ENCODE peak calls at places on chromosomes 5 and 9, in four cellular contexts. J, D, P and O are unnamed samples.

GRCh38 chr9:90927496-90927895 is 125.9 kb downstream of the SYK start:
- ATAC-seq in P (no peak), D (no peak), J (no peak), O (no peak)

GRCh38 chr9:108386859-108387384 is 468.9 kb downstream of the ACTL7B start:
- ATAC-seq in J (no peak), P (no peak), D (no peak), O (no peak)

GRCh38 chr5:6759401-6759800 is 46.2 kb downstream of the TENT4A start:
- ATAC-seq in P (no peak), D (no peak), J (no peak), O (no peak)

GRCh38 chr5:127671218-127671617 is 22.3 kb downstream of the CTXN3 start:
- ATAC-seq in P (no peak), J (no peak), D (no peak), O (no peak)

GRCh38 chr9:12595400-12595799 is 97.8 kb upstream of the TYRP1 start:
- ATAC-seq in P (no peak), J (no peak), D (no peak), O (no peak)

GRCh38 chr9:126666155-126666803 is 52.6 kb downstream of the LMX1B start:
- ATAC-seq in J (no peak), D (no peak), P (no peak), O (no peak)

GRCh38 chr9:114250648-114251047 is 72.2 kb upstream of the ORM1 start:
- ATAC-seq in J (peak), D (no peak), P (no peak), O (no peak)

GRCh38 chr9:87524061-87524460 is 26.4 kb downstream of the DAPK1 start:
- ATAC-seq in P (no peak), J (no peak), D (no peak), O (no peak)

GRCh38 chr9:112971415-112971814 is 40.6 kb downstream of the ZNF883 start:
- ATAC-seq in P (no peak), D (no peak), J (no peak), O (no peak)

GRCh38 chr5:38323645-38324295 is 65.4 kb downstream of the EGFLAM start:
- ATAC-seq in P (no peak), D (no peak), J (peak), O (peak)

GRCh38 chr5:172733974-172734346 is 37.0 kb downstream of the DUSP1 start:
- ATAC-seq in D (peak), P (no peak), J (peak), O (peak)

GRCh38 chr5:55427157-55427556 is 107.6 kb downstream of the PLPP1 start:
- ATAC-seq in J (peak), P (no peak), D (no peak), O (no peak)

GRCh38 chr5:58127486-58128220 is 332.2 kb downstream of the PLK2 start:
- ATAC-seq in P (no peak), J (peak), D (no peak), O (no peak)

GRCh38 chr5:136021016-136021405 is 7.8 kb upstream of the TGFBI start:
- ATAC-seq in J (no peak), P (no peak), D (no peak), O (no peak)

GRCh38 chr5:160542281-160542680 is 120.6 kb downstream of the PTTG1 start:
- ATAC-seq in J (no peak), P (no peak), D (no peak), O (no peak)

GRCh38 chr5:148467958-148468357 is 84.2 kb downstream of the FBXO38 start:
- ATAC-seq in P (no peak), D (no peak), J (no peak), O (no peak)

GRCh38 chr9:69027355-69028097 is 8.0 kb upstream of the FXN start:
- ATAC-seq in P (peak), D (peak), J (peak), O (peak)

GRCh38 chr5:40258205-40258604 is 421.5 kb upstream of the PTGER4 start:
- ATAC-seq in D (no peak), P (no peak), J (no peak), O (no peak)

GRCh38 chr5:107196500-107196899 is 474.2 kb downstream of the EFNA5 start:
- ATAC-seq in D (no peak), J (no peak), P (no peak), O (no peak)

GRCh38 chr5:151434570-151435237 is 12.7 kb upstream of the SLC36A1 start:
- ATAC-seq in P (no peak), J (no peak), D (no peak), O (no peak)

GRCh38 chr9:117549444-117549843 is 134.6 kb upstream of the ASTN2 start:
- ATAC-seq in J (no peak), P (no peak), D (no peak), O (no peak)

GRCh38 chr9:72826954-72827953 is 125.6 kb downstream of the ALDH1A1 start:
- ATAC-seq in J (peak), D (no peak), P (no peak), O (no peak)

GRCh38 chr9:5695860-5696259 is 67.0 kb downstream of the RIC1 start:
- ATAC-seq in P (no peak), D (no peak), J (no peak), O (no peak)

GRCh38 chr5:30498972-30499371 is 694.5 kb upstream of the CDH6 start:
- ATAC-seq in D (no peak), J (no peak), P (no peak), O (no peak)

GRCh38 chr5:152608514-152608913 is 203.4 kb upstream of the NMUR2 start:
- ATAC-seq in J (peak), P (no peak), D (no peak), O (peak)

GRCh38 chr5:95595289-95595931 is 24.5 kb upstream of the GPR150 start:
- ATAC-seq in J (no peak), D (no peak), P (no peak), O (no peak)

GRCh38 chr5:180072256-180072548 is 643 bp upstream of the RNF130 start:
- ATAC-seq in D (no peak), P (peak), J (no peak), O (peak)
- H3K27ac ChIP-seq in D (peak), P (peak), J (peak), O (peak)

GRCh38 chr9:16134351-16134750 is 581.5 kb downstream of the CCDC171 start:
- ATAC-seq in P (no peak), J (no peak), D (no peak), O (no peak)

GRCh38 chr9:16133032-16133431 is 580.2 kb downstream of the CCDC171 start:
- ATAC-seq in P (no peak), D (no peak), J (no peak), O (no peak)

GRCh38 chr9:16132513-16132912 is 579.7 kb downstream of the CCDC171 start:
- ATAC-seq in J (no peak), P (no peak), D (no peak), O (no peak)

GRCh38 chr9:16133556-16134227 is 580.8 kb downstream of the CCDC171 start:
- ATAC-seq in D (no peak), J (peak), P (no peak), O (no peak)

GRCh38 chr9:16131269-16131668 is 578.4 kb downstream of the CCDC171 start:
- ATAC-seq in D (no peak), P (no peak), J (no peak), O (no peak)
- TF ChIP-seq CTCF in D (no peak), P (no peak), J (no peak), O (no peak)

GRCh38 chr5:68080282-68081050 is 135.1 kb upstream of the PIK3R1 start:
- ATAC-seq in J (no peak), P (no peak), D (no peak), O (no peak)
- H3K27ac ChIP-seq in J (no peak), P (no peak), D (no peak), O (no peak)

GRCh38 chr5:129135633-129136032 is 41.1 kb downstream of the ISOC1 start:
- ATAC-seq in D (no peak), J (no peak), P (no peak), O (no peak)
- TF ChIP-seq CTCF in D (peak), J (peak), P (no peak), O (no peak)

GRCh38 chr5:171588790-171589189 is 169.3 kb downstream of the FGF18 start:
- ATAC-seq in J (no peak), P (no peak), D (no peak), O (no peak)
- H3K27ac ChIP-seq in J (no peak), P (no peak), D (no peak), O (no peak)

GRCh38 chr9:131420913-131421312 is 27.0 kb downstream of the PRRC2B start:
- ATAC-seq in J (peak), D (peak), P (peak), O (peak)
- TF ChIP-seq CTCF in J (peak), D (no peak), P (no peak), O (peak)

DNA sequence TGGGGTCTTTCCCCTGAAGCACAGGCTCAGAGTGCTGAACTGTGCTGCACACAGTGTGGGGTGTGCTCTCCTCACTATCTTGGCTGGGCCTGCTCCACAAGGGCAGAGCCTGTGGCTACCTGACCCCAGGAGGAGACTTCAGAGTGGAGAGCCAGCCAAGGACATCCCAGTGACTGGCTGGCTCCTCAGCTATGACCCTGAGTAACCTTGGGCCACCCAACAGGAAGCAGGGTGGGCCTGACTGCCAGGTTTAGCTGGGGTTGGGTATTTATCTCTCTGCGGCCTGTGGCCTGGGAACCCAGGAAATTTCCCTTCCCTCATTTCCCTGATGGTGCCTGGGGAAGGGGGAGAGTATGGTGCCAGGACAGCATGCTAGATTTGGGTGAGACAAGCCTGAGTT is 2.1 kb upstream of the EEIG1 start:
- ATAC-seq in P (no peak), D (no peak), J (no peak), O (no peak)
- H3K27ac ChIP-seq in P (peak), D (peak), J (peak), O (no peak)